ENCODE peak calls at places on chromosomes 2 and 18, in six cellular contexts. F is H9; U is Calu3; L is Caki2; J is activated CD8-positive, alpha-beta memory T cell treated with anti-CD3 and anti-CD28 coated beads, Interleukin-2, amount 50 U/mL, for 48 hours; M is activated T-helper 9 cell treated with anti-CD3 and anti-CD28 coated beads, Interleukin-2, amount 50 U/mL, for 16 hours. G is an unnamed sample.

GRCh38 chr2:173414823-173415322 is 60.2 kb downstream of the CDCA7 start:
- DNase-seq in F (no peak), U (peak; percentile 76), L (peak; percentile 59), J (no peak), M (no peak), G (no peak)

GRCh38 chr2:46119453-46119852 is 177.8 kb upstream of the EPAS1 start:
- DNase-seq in F (no peak), U (no peak), L (no peak), J (no peak), M (no peak), G (peak; percentile 48)

GRCh38 chr2:96205238-96205637 is 3.4 kb downstream of the STARD7 start:
- DNase-seq in F (no peak), U (no peak), L (peak; percentile 52), J (no peak), M (no peak), G (no peak)

GRCh38 chr18:59468821-59469220 is 109.8 kb upstream of the LMAN1 start:
- DNase-seq in F (no peak), U (no peak), L (no peak), J (no peak), M (no peak), G (no peak)

GRCh38 chr2:241479026-241479898 is 29.1 kb downstream of the STK25 start:
- DNase-seq in F (no peak), U (no peak), L (no peak), J (no peak), M (no peak), G (peak; percentile 90)

GRCh38 chr2:85237849-85238570 is 89.8 kb downstream of the TGOLN2 start:
- DNase-seq in F (peak; percentile 92), U (no peak), L (no peak), J (no peak), M (no peak), G (no peak)

GRCh38 chr2:197134206-197134605 is 176.4 kb downstream of the ANKRD44 start:
- DNase-seq in F (no peak), U (no peak), L (no peak), J (no peak), M (no peak), G (peak; percentile 22)

GRCh38 chr2:174108579-174108978 is 139.8 kb downstream of the OLA1 start:
- DNase-seq in F (no peak), U (no peak), L (no peak), J (no peak), M (no peak), G (peak; percentile 70)

GRCh38 chr2:194826241-194826640 is 830.8 kb upstream of the SLC39A10 start:
- DNase-seq in F (no peak), U (no peak), L (peak; percentile 11), J (no peak), M (no peak), G (no peak)

GRCh38 chr2:162297925-162298552 is 20.4 kb downstream of the IFIH1 start:
- DNase-seq in F (no peak), U (peak; percentile 65), L (no peak), J (no peak), M (no peak), G (peak; percentile 83)

GRCh38 chr2:106536490-106536889 is 49.3 kb downstream of the CD8B2 start:
- DNase-seq in F (no peak), U (no peak), L (no peak), J (peak; percentile 41), M (no peak), G (no peak)

GRCh38 chr2:73971722-73972121 is 13.0 kb upstream of the TET3 start:
- DNase-seq in F (no peak), U (no peak), L (no peak), J (no peak), M (no peak), G (no peak)

GRCh38 chr2:84880645-84881521 is at the start of gene TRABD2A:
- DNase-seq in F (peak; percentile 69), U (no peak), L (no peak), J (peak; percentile 85), M (peak; percentile 42), G (no peak)

GRCh38 chr18:25349131-25349925 is 2.6 kb downstream of the ZNF521 start:
- DNase-seq in F (peak; percentile 43), U (no peak), L (no peak), J (peak; percentile 50), M (no peak), G (no peak)

GRCh38 chr2:10129490-10129889 is 7.0 kb downstream of the RRM2 start:
- DNase-seq in F (no peak), U (no peak), L (no peak), J (no peak), M (no peak), G (no peak)

GRCh38 chr2:14661163-14661562 is 28.6 kb downstream of the LRATD1 start:
- DNase-seq in F (no peak), U (no peak), L (no peak), J (no peak), M (no peak), G (no peak)

GRCh38 chr18:72161686-72162085 is 382.5 kb downstream of the CBLN2 start:
- DNase-seq in F (no peak), U (no peak), L (no peak), J (no peak), M (no peak), G (no peak)

GRCh38 chr18:58496231-58496630 is 132.7 kb downstream of the ALPK2 start:
- DNase-seq in F (no peak), U (no peak), L (no peak), J (no peak), M (no peak), G (no peak)

G was measured in HepG2.